ENCODE peak calls at places on chromosomes 6 and 20, in eight cellular contexts. W is ovary, Z is cardiac fibroblast, G is suprapubic skin, A is heart left ventricle, F is HL-60, K is uterus, L is upper lobe of right lung. Y is an unnamed sample.

GRCh38 chr6:136582702-136583471 is 32.7 kb upstream of the MAP7 start:
- DNase-seq in W (no peak), Z (peak), G (no peak), A (no peak), F (peak), K (no peak), L (no peak), Y (no peak)

GRCh38 chr6:158812611-158813010 is 6.6 kb downstream of the EZR start:
- DNase-seq in W (no peak), Z (no peak), G (no peak), A (no peak), F (no peak), K (no peak), L (no peak), Y (no peak)

GRCh38 chr6:55040102-55040848 is 134.0 kb upstream of the HCRTR2 start:
- DNase-seq in W (no peak), Z (peak), G (no peak), A (no peak), F (no peak), K (no peak), L (no peak), Y (no peak)

GRCh38 chr6:43242908-43243648 is at the start of gene TTBK1:
- DNase-seq in W (no peak), Z (no peak), G (no peak), A (no peak), F (no peak), K (no peak), L (no peak), Y (no peak)

GRCh38 chr6:104559435-104560202 is 300.1 kb downstream of the HACE1 start:
- DNase-seq in W (no peak), Z (no peak), G (no peak), A (no peak), F (no peak), K (no peak), L (no peak), Y (no peak)

GRCh38 chr6:37042139-37042538 is 36.7 kb downstream of the FGD2 start:
- DNase-seq in W (no peak), Z (no peak), G (peak), A (no peak), F (no peak), K (no peak), L (no peak), Y (no peak)

GRCh38 chr20:63284544-63284949 is 8.4 kb upstream of the COL20A1 start:
- DNase-seq in W (no peak), Z (no peak), G (no peak), A (no peak), F (no peak), K (no peak), L (no peak), Y (no peak)

GRCh38 chr6:14524319-14524718 is 406.7 kb downstream of the CD83 start:
- DNase-seq in W (no peak), Z (peak), G (peak), A (peak), F (no peak), K (peak), L (no peak), Y (peak)

GRCh38 chr20:53608071-53608455 is 14.4 kb upstream of the ZNF217 start:
- DNase-seq in W (no peak), Z (no peak), G (peak), A (no peak), F (no peak), K (no peak), L (peak), Y (peak)

GRCh38 chr6:40936810-40937209 is 102.2 kb downstream of the UNC5CL start:
- DNase-seq in W (no peak), Z (peak), G (no peak), A (no peak), F (no peak), K (no peak), L (no peak), Y (no peak)

GRCh38 chr20:17611540-17612286 is 41.8 kb downstream of the DSTN start:
- DNase-seq in W (peak), Z (peak), G (peak), A (no peak), F (no peak), K (no peak), L (peak), Y (peak)

DNA sequence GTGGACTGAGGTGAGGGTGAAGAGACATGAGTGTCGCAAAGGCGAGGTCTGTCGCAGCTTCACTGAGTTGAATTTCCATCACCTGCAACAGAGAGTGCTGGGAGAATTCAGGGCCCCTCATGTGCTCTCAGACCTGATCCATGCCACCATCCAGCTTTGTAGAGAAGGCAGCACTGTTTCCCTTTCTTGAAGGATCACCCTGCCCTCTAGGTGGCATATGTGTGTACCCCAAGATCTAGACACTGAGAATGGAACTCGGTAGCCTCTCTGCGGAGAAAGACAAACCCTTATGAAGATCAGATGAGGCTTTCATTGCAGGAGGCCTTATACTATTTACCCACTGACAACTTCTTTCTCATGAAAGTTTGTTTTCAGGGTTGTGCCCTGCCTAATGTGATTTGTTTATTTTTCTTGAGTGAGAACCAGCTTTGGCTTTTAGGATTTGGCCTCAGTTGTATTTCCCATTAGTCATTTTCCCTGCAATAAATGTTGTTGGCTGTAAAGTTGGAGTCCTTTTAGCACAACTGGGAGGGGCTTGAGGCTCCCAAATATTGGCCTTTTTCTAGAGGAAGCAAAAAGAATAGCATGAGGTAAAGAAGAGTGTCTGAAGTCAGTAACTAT is 811.3 kb downstream of the DHX35 start:
- DNase-seq in W (no peak), Z (peak), G (no peak), A (no peak), F (no peak), K (no peak), L (no peak), Y (no peak)
- TF ChIP-seq CTCF in W (no peak), Z (no peak), G (no peak), A (no peak), F (no peak), K (no peak), L (no peak), Y (no peak)

DNA sequence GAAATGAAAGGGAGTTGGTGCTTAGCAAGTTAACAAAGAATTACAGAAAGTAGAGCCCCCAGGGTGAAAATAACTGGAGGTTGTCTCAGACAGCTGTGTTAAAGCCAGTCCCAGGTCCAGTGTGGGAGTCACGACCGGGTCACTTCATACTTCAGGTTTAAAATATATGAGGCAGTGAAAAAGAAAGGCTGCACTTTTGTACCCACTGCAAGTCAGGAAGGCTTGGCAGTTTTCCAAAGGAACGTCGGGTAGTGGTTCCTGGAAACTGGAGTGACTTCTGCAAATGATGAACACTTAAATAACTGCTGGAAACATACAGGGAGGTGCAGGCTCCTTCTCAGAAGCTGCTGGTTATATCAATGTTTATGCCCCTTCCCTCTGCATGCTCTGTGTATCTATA is 91.6 kb upstream of the THBS2 start:
- DNase-seq in W (no peak), Z (no peak), G (no peak), A (no peak), F (no peak), K (no peak), L (no peak), Y (no peak)
- H3K4me3 ChIP-seq in W (no peak), Z (no peak), G (no peak), A (no peak), F (no peak), K (no peak), L (no peak), Y (no peak)

GRCh38 chr6:133241088-133241900 is at the start of gene EYA4:
- DNase-seq in W (no peak), Z (peak), G (no peak), A (peak), F (no peak), K (no peak), L (peak), Y (no peak)
- TF ChIP-seq CTCF in W (no peak), Z (no peak), G (no peak), A (no peak), F (no peak), K (no peak), L (no peak), Y (no peak)

DNA sequence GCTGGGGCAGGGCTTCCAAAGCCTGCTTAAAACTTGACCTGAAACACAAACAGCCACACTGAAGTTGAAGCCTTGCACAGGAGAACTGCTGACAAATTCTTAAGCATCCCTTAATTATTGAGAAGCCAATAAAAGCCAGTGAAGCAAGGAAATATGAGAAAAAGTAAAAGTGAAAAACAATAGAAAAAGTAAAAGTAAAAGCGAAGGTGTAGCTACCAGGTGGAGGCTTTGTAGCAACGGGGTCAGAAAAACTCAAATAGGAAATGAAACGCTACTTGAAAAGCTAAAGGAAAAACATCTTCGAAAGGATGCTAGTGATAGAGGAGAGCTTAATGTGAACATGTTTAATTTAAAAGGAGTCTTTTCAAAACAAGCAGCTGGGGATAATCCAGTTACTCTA is 97.4 kb downstream of the IRF4 start:
- DNase-seq in W (no peak), Z (no peak), G (no peak), A (no peak), F (no peak), K (no peak), L (no peak), Y (no peak)
- H3K4me3 ChIP-seq in W (no peak), Z (no peak), G (no peak), A (no peak), F (no peak), K (no peak), L (no peak), Y (no peak)

GRCh38 chr6:157323114-157323923 is at the start of gene TMEM242:
- DNase-seq in W (peak), Z (peak), G (peak), A (peak), F (peak), K (peak), L (peak), Y (peak)
- TF ChIP-seq CTCF in W (no peak), Z (peak), G (peak), A (peak), F (no peak), K (peak), L (peak), Y (no peak)

DNA sequence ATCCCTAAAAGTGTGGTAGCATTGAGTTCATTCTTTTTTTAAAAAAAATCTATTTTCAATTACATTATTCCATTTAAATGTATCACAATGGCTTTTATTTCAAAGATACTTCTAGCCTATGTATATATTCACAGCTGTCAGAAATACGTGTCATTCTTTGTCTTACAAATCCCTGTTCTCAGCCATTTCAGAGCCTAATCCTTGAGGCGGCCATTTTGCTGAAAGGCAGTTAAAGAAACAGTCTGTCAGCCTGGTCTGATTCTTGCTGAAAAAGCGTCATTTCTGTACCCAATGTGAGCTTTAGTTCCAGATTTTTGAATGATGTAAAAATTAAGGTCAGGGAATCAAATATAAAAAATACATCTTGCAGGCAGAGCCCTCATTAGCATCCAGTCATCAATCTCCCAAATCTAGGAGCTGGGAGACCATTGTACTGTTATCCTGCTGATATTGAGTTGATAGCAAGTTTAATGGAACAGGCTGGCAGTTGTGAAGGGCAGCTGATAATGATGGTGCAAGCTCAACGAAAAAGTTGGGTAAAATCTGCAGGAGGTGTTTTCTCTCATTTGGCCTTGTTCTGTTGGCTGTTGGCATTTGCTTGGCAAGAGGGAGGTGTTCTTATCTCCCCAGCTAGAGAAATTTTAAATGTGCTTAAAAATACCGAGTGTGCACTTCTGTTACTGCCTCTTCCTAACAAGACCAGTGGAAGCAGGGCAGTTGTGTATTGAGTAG is 314.7 kb downstream of the SOX4 start:
- DNase-seq in W (no peak), Z (no peak), G (no peak), A (no peak), F (no peak), K (no peak), L (no peak), Y (no peak)
- H3K4me3 ChIP-seq in W (no peak), Z (no peak), G (no peak), A (no peak), F (no peak), K (no peak), L (no peak), Y (no peak)

GRCh38 chr20:24783631-24784492 is 165.2 kb upstream of the CST7 start:
- DNase-seq in W (no peak), Z (no peak), G (peak), A (no peak), F (no peak), K (no peak), L (peak), Y (no peak)
- TF ChIP-seq CTCF in W (no peak), Z (no peak), G (no peak), A (no peak), F (no peak), K (no peak), L (no peak), Y (no peak)

GRCh38 chr6:90285611-90286381 is 10.8 kb downstream of the BACH2 start:
- DNase-seq in W (peak), Z (peak), G (peak), A (peak), F (no peak), K (peak), L (peak), Y (peak)
- H3K4me3 ChIP-seq in W (no peak), Z (no peak), G (peak), A (no peak), F (no peak), K (no peak), L (peak), Y (peak)

GRCh38 chr20:37396520-37397075 is 50.7 kb downstream of the SRC start:
- DNase-seq in W (no peak), Z (no peak), G (no peak), A (no peak), F (no peak), K (no peak), L (no peak), Y (no peak)
- TF ChIP-seq CTCF in W (no peak), Z (no peak), G (no peak), A (no peak), F (no peak), K (no peak), L (no peak), Y (no peak)